ENCODE peak calls at places on chromosomes 13 and 19, in four cellular contexts. X is CD8-positive, alpha-beta T cell; C is BJ; B is AG09309. V is an unnamed sample.

GRCh38 chr19:41420101-41420880 is 6.9 kb downstream of the B3GNT8 start:
- DNase-seq in X (no peak), C (no peak), B (no peak), V (no peak)

GRCh38 chr19:19578241-19578640 is 40.2 kb downstream of the CILP2 start:
- DNase-seq in X (no peak), C (no peak), B (no peak), V (no peak)

GRCh38 chr19:3556978-3557460 is 367 bp downstream of the MFSD12 start:
- DNase-seq in X (no peak), C (no peak), B (no peak), V (no peak)

GRCh38 chr19:56837892-56838679 is 2.4 kb downstream of the PEG3 start:
- DNase-seq in X (no peak), C (no peak), B (no peak), V (no peak)

GRCh38 chr19:50669319-50670101 is 20.3 kb downstream of the C19orf81 start:
- DNase-seq in X (no peak), C (no peak), B (no peak), V (no peak)

GRCh38 chr13:79782541-79783216 is 301.7 kb downstream of the NDFIP2 start:
- DNase-seq in X (no peak), C (no peak), B (no peak), V (peak; percentile 58)

GRCh38 chr19:37594064-37594981 is at the start of the genes ZNF540 and ZNF571:
- DNase-seq in X (peak; percentile 84), C (peak; percentile 67), B (peak; percentile 75), V (peak; percentile 75)

GRCh38 chr13:79289557-79289956 is 116.5 kb downstream of the RBM26 start:
- DNase-seq in X (no peak), C (no peak), B (no peak), V (no peak)

GRCh38 chr13:38687246-38688229 is 661 bp downstream of the FREM2 start:
- DNase-seq in X (no peak), C (no peak), B (no peak), V (no peak)

GRCh38 chr13:99617474-99618255 is 116.4 kb downstream of the TM9SF2 start:
- DNase-seq in X (no peak), C (no peak), B (peak; percentile 69), V (no peak)

GRCh38 chr13:43261018-43261417 is 237.6 kb downstream of the DNAJC15 start:
- DNase-seq in X (no peak), C (peak; percentile 9), B (peak; percentile 41), V (no peak)

GRCh38 chr13:64029343-64030093 is 2613.9 kb upstream of the PCDH20 start:
- DNase-seq in X (no peak), C (no peak), B (no peak), V (no peak)

GRCh38 chr13:48532146-48532472 is 771 bp downstream of the RCBTB2 start:
- DNase-seq in X (no peak), C (peak; percentile 7), B (no peak), V (peak; percentile 31)

GRCh38 chr19:16252459-16253205 is 54.9 kb downstream of the AP1M1 start:
- DNase-seq in X (no peak), C (no peak), B (no peak), V (no peak)

GRCh38 chr13:33169273-33169980 is 116.1 kb downstream of the STARD13 start:
- DNase-seq in X (no peak), C (no peak), B (no peak), V (no peak)

GRCh38 chr19:16115309-16116039 is 3.8 kb downstream of the RAB8A start:
- DNase-seq in X (no peak), C (no peak), B (no peak), V (no peak)

GRCh38 chr19:49327878-49328544 is 3.0 kb upstream of the SLC6A16 start:
- DNase-seq in X (no peak), C (no peak), B (no peak), V (no peak)

GRCh38 chr19:3398114-3398899 is 31.9 kb downstream of the NFIC start:
- DNase-seq in X (no peak), C (no peak), B (no peak), V (no peak)

GRCh38 chr19:48325265-48325910 is at the start of gene EMP3:
- DNase-seq in X (peak; percentile 72), C (peak; percentile 63), B (peak; percentile 74), V (no peak)

GRCh38 chr19:18390075-18390909 is 4.3 kb downstream of the GDF15 start:
- DNase-seq in X (no peak), C (no peak), B (no peak), V (no peak)

GRCh38 chr19:18391509-18392075 is 5.6 kb downstream of the GDF15 start:
- DNase-seq in X (no peak), C (no peak), B (no peak), V (no peak)

GRCh38 chr19:18393836-18394235 is 3.6 kb downstream of the LRRC25 start:
- DNase-seq in X (no peak), C (no peak), B (no peak), V (no peak)

GRCh38 chr19:18392417-18392816 is 5.0 kb downstream of the LRRC25 start:
- DNase-seq in X (no peak), C (no peak), B (no peak), V (no peak)

GRCh38 chr19:18392936-18393335 is 4.5 kb downstream of the LRRC25 start:
- DNase-seq in X (no peak), C (no peak), B (no peak), V (no peak)
- H3K4me3 ChIP-seq in X (no peak overlapping the region), C (no peak overlapping the region), B (no peak overlapping the region), V (no peak overlapping the region)

GRCh38 chr13:109272595-109273325 is 513.6 kb downstream of the IRS2 start:
- DNase-seq in X (no peak), C (no peak), B (no peak), V (no peak)
- H3K4me3 ChIP-seq in X (no peak overlapping the region), C (no peak overlapping the region), B (no peak overlapping the region), V (no peak overlapping the region)

GRCh38 chr19:4575267-4575793 is 15.8 kb upstream of the SEMA6B start:
- DNase-seq in X (no peak), C (peak; percentile 29), B (peak; percentile 76), V (peak; percentile 46)
- H3K4me3 ChIP-seq in X (no peak overlapping the region), C (no peak overlapping the region), B (no peak overlapping the region), V (no peak overlapping the region)

GRCh38 chr19:54209748-54210494 is 9.3 kb downstream of the RPS9 start:
- DNase-seq in X (no peak), C (peak; percentile 87), B (peak; percentile 90), V (peak; percentile 90)

GRCh38 chr19:54208784-54209057 is 8.1 kb downstream of the RPS9 start:
- DNase-seq in X (no peak), C (no peak), B (no peak), V (no peak)

GRCh38 chr19:54207908-54208783 is 7.5 kb downstream of the RPS9 start:
- DNase-seq in X (no peak), C (no peak), B (no peak), V (no peak)

GRCh38 chr19:54209058-54209747 is 8.5 kb downstream of the RPS9 start:
- DNase-seq in X (no peak), C (no peak), B (no peak), V (no peak)

DNA sequence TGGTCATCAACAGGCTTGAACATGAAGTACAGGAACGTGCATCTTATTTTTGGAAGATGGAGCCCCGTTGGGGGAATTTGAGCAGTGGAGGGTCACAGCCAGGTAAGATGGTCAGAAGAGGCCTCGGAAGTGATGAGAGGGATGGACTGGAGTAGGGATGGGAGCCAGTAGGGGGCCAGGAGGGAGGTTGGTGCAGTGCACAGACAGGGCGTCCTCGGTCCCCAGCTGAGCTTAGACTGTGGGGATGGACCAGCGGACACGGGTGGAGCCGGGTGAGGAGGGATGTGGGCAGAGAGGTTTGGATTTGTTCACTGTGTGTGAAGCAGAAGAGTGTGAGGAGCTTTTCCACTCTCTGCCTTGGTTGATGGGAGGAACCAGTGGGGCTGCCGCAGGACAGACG is 10.6 kb downstream of the RPS9 start:
- DNase-seq in X (no peak), C (no peak), B (no peak), V (no peak)
- H3K4me3 ChIP-seq in X (no peak overlapping the region), C (no peak overlapping the region), B (no peak overlapping the region), V (no peak overlapping the region)

GRCh38 chr13:105333416-105333815 is 1202.0 kb downstream of the EFNB2 start:
- DNase-seq in X (no peak), C (no peak), B (peak; percentile 17), V (no peak)
- H3K4me3 ChIP-seq in X (no peak overlapping the region), C (no peak overlapping the region), B (no peak overlapping the region), V (no peak overlapping the region)

GRCh38 chr19:55382013-55382412 is 2.1 kb downstream of the TMEM238 start:
- DNase-seq in X (no peak), C (no peak), B (no peak), V (no peak)

GRCh38 chr19:55383279-55383788 is 758 bp downstream of the TMEM238 start:
- DNase-seq in X (no peak), C (no peak), B (no peak), V (no peak)

GRCh38 chr19:55383789-55384575 is at the start of gene TMEM238:
- DNase-seq in X (no peak), C (no peak), B (no peak), V (no peak)

GRCh38 chr19:55384576-55385235 is 614 bp upstream of the TMEM238 start:
- DNase-seq in X (no peak), C (no peak), B (no peak), V (no peak)

GRCh38 chr19:55382522-55383054 is 1.5 kb downstream of the TMEM238 start:
- DNase-seq in X (no peak), C (no peak), B (no peak), V (no peak)
- H3K4me3 ChIP-seq in X (no peak overlapping the region), C (no peak overlapping the region), B (no peak overlapping the region), V (no peak overlapping the region)

GRCh38 chr13:46388846-46389245 is 1.8 kb upstream of the RUBCNL start:
- DNase-seq in X (no peak), C (no peak), B (no peak), V (no peak)
- H3K4me3 ChIP-seq in X (no peak overlapping the region), C (no peak overlapping the region), B (no peak overlapping the region), V (no peak overlapping the region)

DNA sequence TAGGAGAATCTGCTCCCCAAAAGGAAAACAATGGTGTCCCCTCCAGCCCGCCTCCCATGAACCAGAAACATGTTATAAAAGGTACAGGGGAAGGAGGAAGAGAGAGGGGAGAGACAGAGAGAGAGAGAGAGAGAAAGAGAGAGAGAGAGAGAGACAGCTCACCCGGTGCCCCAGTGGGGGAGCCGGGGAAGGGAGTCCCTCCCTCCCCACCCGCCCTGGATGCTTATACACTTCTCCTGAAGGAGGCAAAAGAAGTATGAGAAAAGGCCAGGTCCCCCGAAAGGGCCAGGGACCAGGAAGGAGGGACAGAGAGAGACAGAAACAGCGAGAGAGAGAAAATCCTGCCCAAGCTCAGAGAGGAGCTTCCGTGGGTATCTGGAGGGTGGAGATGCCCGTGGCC is 30.1 kb upstream of the ASF1B start:
- DNase-seq in X (no peak), C (no peak), B (no peak), V (no peak)
- H3K4me3 ChIP-seq in X (peak overlapping the region; percentile 44), C (no peak overlapping the region), B (no peak overlapping the region), V (no peak overlapping the region)

GRCh38 chr19:9673912-9674668 is 810 bp downstream of the ZNF562 start:
- DNase-seq in X (no peak), C (no peak), B (no peak), V (no peak)
- H3K4me3 ChIP-seq in X (peak overlapping the region; percentile 90), C (peak overlapping the region; percentile 87), B (peak overlapping the region; percentile 85), V (peak overlapping the region; percentile 94)

V was measured in epithelial cell of proximal tubule.